ENCODE peak calls at places on chromosomes 5 and 9, in seven cellular contexts. One of them, this sample, is unnamed. For H4K20me1 and H3K36me3, the result is how much of the 10 kb centered on the place peaks cover.

GRCh38 chr9:34993502-34994428 is 4.2 kb downstream of the DNAJB5 start:
- DNase-seq in HepG2: no peak
- DNase-seq in HCT116: no peak
- DNase-seq in endothelial cell of umbilical vein: peak
- DNase-seq in fibroblast of lung: peak
- DNase-seq in IMR-90: peak
- DNase-seq in GM23248: peak
- DNase-seq in this sample: no peak

GRCh38 chr5:123808841-123809240 is 296.9 kb downstream of the CSNK1G3 start:
- DNase-seq in HepG2: no peak
- DNase-seq in HCT116: no peak
- DNase-seq in endothelial cell of umbilical vein: no peak
- DNase-seq in fibroblast of lung: no peak
- DNase-seq in IMR-90: no peak
- DNase-seq in GM23248: no peak
- DNase-seq in this sample: no peak

GRCh38 chr5:122493091-122493775 is 181.2 kb downstream of the SNCAIP start:
- DNase-seq in HepG2: no peak
- DNase-seq in HCT116: no peak
- DNase-seq in endothelial cell of umbilical vein: no peak
- DNase-seq in fibroblast of lung: peak
- DNase-seq in IMR-90: no peak
- DNase-seq in GM23248: no peak
- DNase-seq in this sample: no peak

GRCh38 chr9:88559661-88560060 is 24.7 kb downstream of the NXNL2 start:
- DNase-seq in HepG2: no peak
- DNase-seq in HCT116: no peak
- DNase-seq in endothelial cell of umbilical vein: no peak
- DNase-seq in fibroblast of lung: no peak
- DNase-seq in IMR-90: peak
- DNase-seq in GM23248: peak
- DNase-seq in this sample: no peak

GRCh38 chr5:86115164-86115563 is 502.6 kb upstream of the COX7C start:
- DNase-seq in HepG2: no peak
- DNase-seq in HCT116: no peak
- DNase-seq in endothelial cell of umbilical vein: no peak
- DNase-seq in fibroblast of lung: no peak
- DNase-seq in IMR-90: no peak
- DNase-seq in GM23248: no peak
- DNase-seq in this sample: no peak

GRCh38 chr5:43664641-43665040 is 61.7 kb downstream of the NNT start:
- DNase-seq in HepG2: no peak
- DNase-seq in HCT116: no peak
- DNase-seq in endothelial cell of umbilical vein: no peak
- DNase-seq in fibroblast of lung: no peak
- DNase-seq in IMR-90: peak
- DNase-seq in GM23248: peak
- DNase-seq in this sample: no peak

GRCh38 chr9:7325980-7326379 is 473.6 kb downstream of the DMAC1 start:
- DNase-seq in HepG2: no peak
- DNase-seq in HCT116: no peak
- DNase-seq in endothelial cell of umbilical vein: no peak
- DNase-seq in fibroblast of lung: peak
- DNase-seq in IMR-90: no peak
- DNase-seq in GM23248: no peak
- DNase-seq in this sample: no peak

GRCh38 chr5:3376611-3377010 is 219.0 kb upstream of the IRX1 start:
- DNase-seq in HepG2: no peak
- DNase-seq in HCT116: no peak
- DNase-seq in endothelial cell of umbilical vein: no peak
- DNase-seq in fibroblast of lung: no peak
- DNase-seq in IMR-90: no peak
- DNase-seq in GM23248: no peak
- DNase-seq in this sample: no peak

GRCh38 chr9:38039090-38039906 is 29.7 kb downstream of the SHB start:
- DNase-seq in HepG2: no peak
- DNase-seq in HCT116: peak
- DNase-seq in endothelial cell of umbilical vein: peak
- DNase-seq in fibroblast of lung: peak
- DNase-seq in IMR-90: peak
- DNase-seq in GM23248: peak
- DNase-seq in this sample: no peak

GRCh38 chr5:103526164-103526915 is 36.2 kb downstream of the NUDT12 start:
- DNase-seq in HepG2: no peak
- DNase-seq in HCT116: no peak
- DNase-seq in endothelial cell of umbilical vein: no peak
- DNase-seq in fibroblast of lung: peak
- DNase-seq in IMR-90: no peak
- DNase-seq in GM23248: peak
- DNase-seq in this sample: no peak

GRCh38 chr5:150070277-150070638 is 16.1 kb downstream of the CSF1R start:
- DNase-seq in HepG2: peak
- DNase-seq in HCT116: no peak
- DNase-seq in endothelial cell of umbilical vein: no peak
- DNase-seq in fibroblast of lung: no peak
- DNase-seq in IMR-90: no peak
- DNase-seq in GM23248: no peak
- DNase-seq in this sample: no peak

GRCh38 chr5:78597068-78597857 is 51.3 kb downstream of the LHFPL2 start:
- DNase-seq in HepG2: peak
- DNase-seq in HCT116: no peak
- DNase-seq in endothelial cell of umbilical vein: peak
- DNase-seq in fibroblast of lung: peak
- DNase-seq in IMR-90: peak
- DNase-seq in GM23248: peak
- DNase-seq in this sample: peak

GRCh38 chr5:148957591-148958202 is 105.2 kb downstream of the SH3TC2 start:
- DNase-seq in HepG2: peak
- DNase-seq in HCT116: no peak
- DNase-seq in endothelial cell of umbilical vein: peak
- DNase-seq in fibroblast of lung: no peak
- DNase-seq in IMR-90: peak
- DNase-seq in GM23248: peak
- DNase-seq in this sample: peak

GRCh38 chr5:63564789-63565188 is 397.5 kb downstream of the HTR1A start:
- DNase-seq in HepG2: no peak
- DNase-seq in HCT116: no peak
- DNase-seq in endothelial cell of umbilical vein: no peak
- DNase-seq in fibroblast of lung: no peak
- DNase-seq in IMR-90: no peak
- DNase-seq in GM23248: no peak
- DNase-seq in this sample: no peak

GRCh38 chr5:117100156-117100555 is 525.5 kb upstream of the SEMA6A start:
- DNase-seq in HepG2: no peak
- DNase-seq in HCT116: no peak
- DNase-seq in endothelial cell of umbilical vein: no peak
- DNase-seq in fibroblast of lung: no peak
- DNase-seq in IMR-90: no peak
- DNase-seq in GM23248: no peak
- DNase-seq in this sample: no peak

GRCh38 chr5:95917207-95917606 is 44.4 kb downstream of the ELL2 start:
- DNase-seq in HepG2: no peak
- DNase-seq in HCT116: no peak
- DNase-seq in endothelial cell of umbilical vein: no peak
- DNase-seq in fibroblast of lung: no peak
- DNase-seq in IMR-90: no peak
- DNase-seq in GM23248: no peak
- DNase-seq in this sample: no peak

GRCh38 chr5:96066386-96066719 is 104.7 kb upstream of the ELL2 start:
- DNase-seq in HepG2: no peak
- DNase-seq in HCT116: no peak
- DNase-seq in endothelial cell of umbilical vein: no peak
- DNase-seq in fibroblast of lung: no peak
- DNase-seq in IMR-90: peak
- DNase-seq in GM23248: no peak
- DNase-seq in this sample: no peak

GRCh38 chr5:89417515-89417914 is 534.5 kb upstream of the MEF2C start:
- DNase-seq in HepG2: no peak
- DNase-seq in HCT116: no peak
- DNase-seq in endothelial cell of umbilical vein: no peak
- DNase-seq in fibroblast of lung: no peak
- DNase-seq in IMR-90: no peak
- DNase-seq in GM23248: no peak
- DNase-seq in this sample: no peak

GRCh38 chr5:78360674-78361225 is 333 bp downstream of the SCAMP1 start:
- DNase-seq in HepG2: no peak
- DNase-seq in HCT116: no peak
- DNase-seq in endothelial cell of umbilical vein: no peak
- DNase-seq in fibroblast of lung: no peak
- DNase-seq in IMR-90: no peak
- DNase-seq in GM23248: no peak
- DNase-seq in this sample: no peak

GRCh38 chr5:173953528-173954090 is 35.4 kb upstream of the C5orf47 start:
- DNase-seq in HepG2: peak
- DNase-seq in HCT116: no peak
- DNase-seq in endothelial cell of umbilical vein: no peak
- DNase-seq in fibroblast of lung: peak
- DNase-seq in IMR-90: peak
- DNase-seq in GM23248: peak
- DNase-seq in this sample: no peak

GRCh38 chr9:19424176-19424779 is 15.5 kb downstream of the ACER2 start:
- DNase-seq in HepG2: no peak
- DNase-seq in HCT116: no peak
- DNase-seq in endothelial cell of umbilical vein: peak
- DNase-seq in fibroblast of lung: peak
- DNase-seq in IMR-90: no peak
- DNase-seq in GM23248: peak
- DNase-seq in this sample: no peak

GRCh38 chr5:149273950-149274349 is 2.3 kb downstream of the AFAP1L1 start:
- DNase-seq in HepG2: peak
- DNase-seq in HCT116: no peak
- DNase-seq in endothelial cell of umbilical vein: no peak
- DNase-seq in fibroblast of lung: no peak
- DNase-seq in IMR-90: no peak
- DNase-seq in GM23248: no peak
- DNase-seq in this sample: no peak

GRCh38 chr5:146410272-146410671 is 36.9 kb upstream of the TCERG1 start:
- DNase-seq in HepG2: no peak
- DNase-seq in HCT116: no peak
- DNase-seq in endothelial cell of umbilical vein: no peak
- DNase-seq in fibroblast of lung: no peak
- DNase-seq in IMR-90: no peak
- DNase-seq in GM23248: no peak
- DNase-seq in this sample: no peak

GRCh38 chr5:180739271-180739670 is 587 bp downstream of the OR2Y1 start:
- DNase-seq in HepG2: no peak
- DNase-seq in HCT116: no peak
- DNase-seq in endothelial cell of umbilical vein: no peak
- DNase-seq in fibroblast of lung: peak
- DNase-seq in IMR-90: no peak
- DNase-seq in GM23248: peak
- DNase-seq in this sample: peak
- H3K9ac ChIP-seq in HepG2: no peak
- H3K9ac ChIP-seq in HCT116: no peak
- H3K9ac ChIP-seq in endothelial cell of umbilical vein: no peak
- H3K9ac ChIP-seq in fibroblast of lung: no peak
- H3K9ac ChIP-seq in IMR-90: no peak
- H3K9ac ChIP-seq in GM23248: no peak
- H3K9ac ChIP-seq in this sample: no peak

GRCh38 chr5:65970481-65971367 is 44.3 kb downstream of the ERBIN start:
- DNase-seq in HepG2: no peak
- DNase-seq in HCT116: no peak
- DNase-seq in endothelial cell of umbilical vein: no peak
- DNase-seq in fibroblast of lung: no peak
- DNase-seq in IMR-90: no peak
- DNase-seq in GM23248: peak
- DNase-seq in this sample: no peak
- H4K20me1 ChIP-seq in HepG2: under half
- H4K20me1 ChIP-seq in HCT116: under half
- H4K20me1 ChIP-seq in endothelial cell of umbilical vein: under half
- H4K20me1 ChIP-seq in fibroblast of lung: under half
- H4K20me1 ChIP-seq in IMR-90: half or more
- H4K20me1 ChIP-seq in GM23248: half or more
- H4K20me1 ChIP-seq in this sample: under half

GRCh38 chr9:24296124-24296523 is 249.6 kb downstream of the IZUMO3 start:
- DNase-seq in HepG2: no peak
- DNase-seq in HCT116: no peak
- DNase-seq in endothelial cell of umbilical vein: no peak
- DNase-seq in fibroblast of lung: no peak
- DNase-seq in IMR-90: no peak
- DNase-seq in GM23248: no peak
- DNase-seq in this sample: no peak
- H3K36me3 ChIP-seq in HepG2: under half
- H3K36me3 ChIP-seq in HCT116: under half
- H3K36me3 ChIP-seq in endothelial cell of umbilical vein: under half
- H3K36me3 ChIP-seq in fibroblast of lung: under half
- H3K36me3 ChIP-seq in IMR-90: under half
- H3K36me3 ChIP-seq in GM23248: under half
- H3K36me3 ChIP-seq in this sample: under half

DNA sequence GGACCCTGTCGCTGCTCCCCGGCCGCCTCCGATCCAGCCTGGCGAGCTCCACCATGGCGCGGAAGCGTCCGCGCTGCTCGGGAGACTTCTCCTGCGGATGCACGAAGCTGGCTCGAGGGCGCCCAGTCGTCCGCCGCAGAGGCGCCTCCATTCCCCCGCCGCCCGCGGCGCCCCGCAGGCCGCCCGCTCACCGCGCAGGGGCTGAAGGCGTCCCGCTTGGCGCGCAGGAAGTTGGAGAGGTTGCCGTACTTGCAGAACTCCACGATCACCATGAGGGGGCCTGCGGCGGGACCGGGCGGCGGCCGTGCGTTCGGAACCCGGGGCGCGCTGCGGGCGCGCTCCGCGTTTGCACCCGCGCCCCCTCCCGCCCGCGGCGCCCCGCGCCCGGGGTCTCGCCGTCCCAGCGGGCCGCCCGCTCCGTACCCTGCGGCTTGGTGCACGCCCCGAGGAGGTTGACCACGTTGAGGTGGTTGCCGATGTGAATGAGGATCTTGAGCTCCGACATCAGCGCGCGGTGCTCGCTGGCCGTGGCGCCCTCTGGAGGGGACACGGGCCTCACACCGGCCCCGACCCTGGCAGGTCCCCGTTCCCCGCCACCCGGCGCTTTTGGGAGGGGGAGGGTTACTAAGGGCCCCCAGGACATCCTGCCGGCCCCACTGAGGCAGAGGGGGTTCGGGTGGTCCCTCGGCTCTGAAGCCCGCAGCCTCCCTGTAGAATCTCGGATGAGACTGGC is 27.7 kb upstream of the SCGB3A1 start:
- DNase-seq in HepG2: no peak
- DNase-seq in HCT116: no peak
- DNase-seq in endothelial cell of umbilical vein: no peak
- DNase-seq in fibroblast of lung: peak
- DNase-seq in IMR-90: peak
- DNase-seq in GM23248: peak
- DNase-seq in this sample: peak
- H3K9ac ChIP-seq in HepG2: no peak
- H3K9ac ChIP-seq in HCT116: no peak
- H3K9ac ChIP-seq in endothelial cell of umbilical vein: no peak
- H3K9ac ChIP-seq in fibroblast of lung: no peak
- H3K9ac ChIP-seq in IMR-90: no peak
- H3K9ac ChIP-seq in GM23248: no peak
- H3K9ac ChIP-seq in this sample: no peak

This sample was measured in mammary epithelial cell.